ENCODE peak calls at places on chromosomes 2 and 18, in ten cellular contexts. Q, J, O, C, I, Z, V, L, B and T are unnamed samples.

GRCh38 chr2:118940486-118941120 is 1.4 kb upstream of the MARCO start:
- DNase-seq in Q (no peak), I (no peak), Z (no peak), O (no peak), C (no peak), B (no peak), L (no peak), J (no peak), V (no peak), T (peak)

GRCh38 chr2:33134086-33134763 is 187.5 kb downstream of the LTBP1 start:
- DNase-seq in B (peak), Z (peak), L (no peak), C (no peak), Q (no peak), V (peak), O (peak), I (peak), J (no peak), T (peak)

GRCh38 chr2:240491483-240491882 is 56.0 kb downstream of the GPC1 start:
- DNase-seq in I (no peak), Q (no peak), B (no peak), V (no peak), C (no peak), O (no peak), L (no peak), Z (no peak), J (no peak), T (no peak)

GRCh38 chr2:237650455-237650850 is 23.1 kb downstream of the LRRFIP1 start:
- DNase-seq in V (no peak), J (no peak), O (peak), Z (no peak), B (peak), I (no peak), L (no peak), C (no peak), Q (no peak), T (no peak)

GRCh38 chr2:164661349-164661748 is 40.1 kb upstream of the GRB14 start:
- DNase-seq in O (peak), J (no peak), L (no peak), B (no peak), Q (no peak), I (no peak), C (no peak), V (peak), Z (no peak), T (no peak)

GRCh38 chr18:13570216-13570615 is 156.1 kb downstream of the FAM210A start:
- DNase-seq in Q (no peak), B (no peak), O (no peak), C (no peak), V (no peak), L (no peak), I (no peak), J (no peak), Z (no peak), T (no peak)

GRCh38 chr2:237456200-237456731 is 30.8 kb upstream of the MLPH start:
- DNase-seq in I (no peak), Z (no peak), B (peak), Q (no peak), O (peak), J (no peak), V (peak), L (no peak), C (no peak), T (no peak)

GRCh38 chr2:42072349-42073118 is 24.7 kb downstream of the PKDCC start:
- DNase-seq in J (no peak), C (peak), B (peak), O (no peak), Q (no peak), Z (no peak), L (no peak), V (no peak), I (peak), T (peak)

GRCh38 chr2:24791452-24791851 is 1.7 kb downstream of the PTRHD1 start:
- DNase-seq in L (no peak), V (no peak), Z (no peak), O (peak), C (no peak), J (no peak), B (no peak), I (no peak), Q (no peak), T (no peak)

GRCh38 chr2:71880846-71881610 is 266.6 kb downstream of the CYP26B1 start:
- DNase-seq in C (no peak), Z (peak), L (no peak), V (peak), O (peak), J (no peak), B (peak), Q (no peak), I (no peak), T (no peak)

GRCh38 chr2:9481257-9481922 is 7.0 kb downstream of the IAH1 start:
- DNase-seq in J (no peak), Q (no peak), I (no peak), V (peak), Z (no peak), B (no peak), C (no peak), L (no peak), O (peak), T (no peak)

GRCh38 chr2:237164474-237165047 is 78.9 kb downstream of the COPS8 start:
- DNase-seq in Z (no peak), L (no peak), V (no peak), C (no peak), I (no peak), O (no peak), J (no peak), Q (no peak), B (no peak), T (no peak)

GRCh38 chr2:173589604-173590277 is 235.1 kb downstream of the CDCA7 start:
- DNase-seq in J (no peak), I (peak), O (peak), B (no peak), Z (peak), Q (no peak), L (no peak), V (no peak), C (no peak), T (no peak)

GRCh38 chr2:235551965-235552364 is 58.1 kb downstream of the AGAP1 start:
- DNase-seq in Z (peak), B (peak), I (peak), L (peak), C (peak), Q (no peak), V (peak), J (no peak), O (peak), T (no peak)

GRCh38 chr2:175436076-175436475 is 254.6 kb upstream of the ATP5MC3 start:
- DNase-seq in Q (no peak), I (no peak), C (no peak), Z (no peak), O (no peak), B (no peak), V (no peak), L (no peak), J (no peak), T (no peak)

GRCh38 chr2:196586511-196586991 is 53.0 kb upstream of the CCDC150 start:
- DNase-seq in O (peak), Z (peak), I (no peak), B (peak), L (no peak), J (no peak), V (peak), C (no peak), Q (no peak), T (no peak)

GRCh38 chr2:10865841-10866240 is 45.9 kb upstream of the KCNF1 start:
- DNase-seq in I (no peak), B (no peak), C (no peak), Q (no peak), J (no peak), O (no peak), V (no peak), L (no peak), Z (no peak), T (no peak)

GRCh38 chr2:82792316-82792715 is 1666.8 kb downstream of the SUCLG1 start:
- DNase-seq in O (peak), L (no peak), V (no peak), I (no peak), Z (no peak), B (no peak), J (no peak), Q (no peak), C (no peak), T (no peak)

GRCh38 chr2:44077942-44078511 is 82.2 kb upstream of the LRPPRC start:
- DNase-seq in J (no peak), L (no peak), Q (no peak), V (no peak), B (no peak), I (no peak), O (no peak), Z (no peak), C (no peak), T (no peak)

GRCh38 chr2:150449856-150450255 is 37.6 kb downstream of the RND3 start:
- DNase-seq in J (no peak), O (peak), L (no peak), Z (no peak), V (no peak), Q (no peak), C (no peak), B (no peak), I (no peak), T (no peak)